ENCODE peak calls at places on chromosome 14, in eight cellular contexts. R is head of caudate nucleus; B is activated T-cell treated with anti-CD3 and anti-CD28 coated beads for 24 hours; T is activated T-helper 9 cell treated with anti-CD3 and anti-CD28 coated beads, Interleukin-2, amount 50 U/mL, for 16 hours; J is SHP77; N is GM13977; V is lung; S is H7. D is an unnamed sample.

GRCh38 chr14:46661728-46662127 is 10.1 kb upstream of the RPL10L start:
- DNase-seq in N (no peak), V (no peak), J (no peak), B (no peak), T (no peak), R (no peak), S (peak; percentile 9), D (no peak)

GRCh38 chr14:90743826-90744225 is 72.4 kb downstream of the TTC7B start:
- DNase-seq in B (no peak), T (no peak), S (no peak), R (no peak), V (no peak), N (no peak), J (no peak), D (no peak)

GRCh38 chr14:54916061-54916460 is 13.4 kb upstream of the GCH1 start:
- DNase-seq in T (no peak), J (no peak), S (no peak), N (no peak), R (no peak), V (no peak), B (no peak), D (no peak)

GRCh38 chr14:99312106-99312505 is 40.1 kb upstream of the BCL11B start:
- DNase-seq in B (no peak), N (no peak), T (no peak), R (no peak), S (no peak), V (no peak), J (no peak), D (no peak)

GRCh38 chr14:60658909-60659585 is 9.8 kb upstream of the SIX1 start:
- DNase-seq in S (no peak), B (no peak), N (no peak), V (no peak), T (no peak), R (no peak), J (peak; percentile 9), D (no peak)

GRCh38 chr14:59060841-59061240 is 127.6 kb upstream of the DAAM1 start:
- DNase-seq in J (no peak), S (no peak), V (no peak), T (no peak), N (no peak), B (no peak), R (no peak), D (no peak)

GRCh38 chr14:74974364-74975058 is 19.1 kb upstream of the PGF start:
- DNase-seq in B (no peak), S (peak; percentile 78), V (no peak), N (no peak), J (no peak), R (no peak), T (no peak), D (no peak)

GRCh38 chr14:29222671-29223268 is 456.2 kb downstream of the FOXG1 start:
- DNase-seq in J (peak; percentile 51), S (peak; percentile 2), R (peak; percentile 49), T (no peak), B (no peak), N (no peak), V (no peak), D (peak; percentile 51)

GRCh38 chr14:84410344-84410743 is 1119.6 kb upstream of the FLRT2 start:
- DNase-seq in B (no peak), S (no peak), V (no peak), T (no peak), N (no peak), J (no peak), R (no peak), D (no peak)

GRCh38 chr14:59678352-59678751 is 101.7 kb upstream of the CCDC175 start:
- DNase-seq in S (no peak), R (no peak), N (no peak), B (no peak), V (no peak), T (no peak), J (no peak), D (no peak)

GRCh38 chr14:42884100-42884499 is 1277.4 kb downstream of the LRFN5 start:
- DNase-seq in J (no peak), T (no peak), N (no peak), V (no peak), R (no peak), S (no peak), B (no peak), D (no peak)

GRCh38 chr14:31045501-31046080 is 19.4 kb upstream of the STRN3 start:
- DNase-seq in T (no peak), V (no peak), J (no peak), N (no peak), S (no peak), R (no peak), B (no peak), D (no peak)

GRCh38 chr14:101934751-101935150 is 29.6 kb upstream of the DYNC1H1 start:
- DNase-seq in N (no peak), B (no peak), S (no peak), T (no peak), R (no peak), V (no peak), J (no peak), D (no peak)

GRCh38 chr14:70061108-70061507 is 127.6 kb downstream of the SLC8A3 start:
- DNase-seq in R (no peak), J (no peak), B (no peak), T (no peak), S (no peak), V (no peak), N (no peak), D (no peak)

GRCh38 chr14:94292872-94293577 is at the start of gene SERPINA10:
- DNase-seq in V (no peak), N (no peak), J (no peak), R (no peak), B (no peak), T (no peak), S (no peak), D (no peak)

GRCh38 chr14:79186523-79186922 is 1016.4 kb downstream of the NRXN3 start:
- DNase-seq in S (no peak), V (no peak), B (no peak), J (no peak), T (no peak), R (no peak), N (no peak), D (no peak)

GRCh38 chr14:61211476-61212262 is 69.5 kb downstream of the TMEM30B start:
- DNase-seq in R (no peak), N (no peak), V (no peak), T (no peak), J (peak; percentile 69), B (no peak), S (no peak), D (no peak)

GRCh38 chr14:68729556-68729955 is 63.3 kb downstream of the ZFP36L1 start:
- DNase-seq in V (no peak), R (no peak), J (no peak), S (no peak), T (no peak), N (no peak), B (no peak), D (no peak)

GRCh38 chr14:68417007-68417659 is 375.7 kb downstream of the ZFP36L1 start:
- DNase-seq in V (peak; percentile 49), S (no peak), B (no peak), J (no peak), N (no peak), R (no peak), T (no peak), D (no peak)

GRCh38 chr14:60315591-60315990 is 66.6 kb downstream of the PPM1A start:
- DNase-seq in N (no peak), T (no peak), B (no peak), J (no peak), V (no peak), R (no peak), S (no peak), D (no peak)

GRCh38 chr14:90382491-90383125 is 14.2 kb upstream of the CALM1 start:
- DNase-seq in V (peak; percentile 69), T (peak; percentile 62), R (peak; percentile 85), B (peak; percentile 58), N (no peak), J (peak; percentile 40), S (no peak), D (peak; percentile 39)

GRCh38 chr14:86501611-86502010 is 971.7 kb downstream of the FLRT2 start:
- DNase-seq in T (no peak), N (no peak), R (no peak), B (no peak), V (no peak), J (no peak), S (no peak), D (peak; percentile 79)

GRCh38 chr14:104980601-104981531 is 2.7 kb upstream of the AHNAK2 start:
- DNase-seq in T (no peak), V (no peak), J (no peak), N (no peak), S (no peak), R (no peak), B (no peak), D (no peak)

GRCh38 chr14:27367345-27367744 is 769.5 kb upstream of the NOVA1 start:
- DNase-seq in S (no peak), N (no peak), T (no peak), B (no peak), V (no peak), R (no peak), J (no peak), D (no peak)

D was measured in MM.1S.